ENCODE peak calls at places on chromosomes 2 and 18, in six cellular contexts. C is H1, Q is GM12878, H is K562, F is SK-N-SH, S is T47D. J is an unnamed sample.

GRCh38 chr18:26429535-26429934 is 118.8 kb downstream of the KCTD1 start:
- DNase-seq in C (peak), Q (no peak), H (no peak), F (peak), S (peak), J (peak)

GRCh38 chr18:45167631-45168225 is 447.5 kb upstream of the SLC14A2 start:
- DNase-seq in C (no peak), Q (no peak), H (no peak), F (no peak), S (no peak), J (no peak)

GRCh38 chr2:134411279-134411827 is 157.5 kb downstream of the MGAT5 start:
- DNase-seq in C (no peak), Q (no peak), H (no peak), F (peak), S (no peak), J (no peak)

GRCh38 chr2:182866095-182866460 is 359 bp downstream of the FRZB start:
- DNase-seq in C (peak), Q (no peak), H (no peak), F (no peak), S (no peak), J (no peak)

GRCh38 chr18:8949206-8949605 is 153.3 kb upstream of the NDUFV2 start:
- DNase-seq in C (no peak), Q (no peak), H (no peak), F (peak), S (no peak), J (no peak)

GRCh38 chr18:48151421-48152095 is 221.1 kb upstream of the SMAD2 start:
- DNase-seq in C (no peak), Q (no peak), H (no peak), F (no peak), S (no peak), J (no peak)

GRCh38 chr2:15299904-15300528 is 261.1 kb downstream of the NBAS start:
- DNase-seq in C (no peak), Q (no peak), H (no peak), F (no peak), S (no peak), J (no peak)

GRCh38 chr18:34122724-34123334 is 101.9 kb downstream of the NOL4 start:
- DNase-seq in C (no peak), Q (peak), H (peak), F (peak), S (peak), J (peak)

GRCh38 chr18:35158728-35159443 is 81.9 kb upstream of the ZNF397 start:
- DNase-seq in C (no peak), Q (no peak), H (no peak), F (no peak), S (no peak), J (no peak)

GRCh38 chr2:13067508-13067907 is 350.8 kb downstream of the TRIB2 start:
- DNase-seq in C (no peak), Q (no peak), H (no peak), F (no peak), S (no peak), J (no peak)

GRCh38 chr2:35454966-35455638 is 900.5 kb upstream of the CRIM1 start:
- DNase-seq in C (no peak), Q (no peak), H (no peak), F (peak), S (peak), J (peak)

GRCh38 chr18:54880706-54881105 is 52.4 kb downstream of the RAB27B start:
- DNase-seq in C (no peak), Q (no peak), H (no peak), F (peak), S (peak), J (no peak)

GRCh38 chr18:34913837-34914755 is 127.1 kb upstream of the MAPRE2 start:
- DNase-seq in C (no peak), Q (no peak), H (no peak), F (no peak), S (no peak), J (no peak)

GRCh38 chr2:66771359-66771978 is 336.5 kb downstream of the MEIS1 start:
- DNase-seq in C (no peak), Q (no peak), H (no peak), F (no peak), S (no peak), J (no peak)

GRCh38 chr2:187422277-187422676 is 25.8 kb downstream of the CALCRL start:
- DNase-seq in C (no peak), Q (no peak), H (no peak), F (no peak), S (no peak), J (no peak)

GRCh38 chr2:10658041-10658913 is 31.5 kb downstream of the NOL10 start:
- DNase-seq in C (no peak), Q (no peak), H (no peak), F (no peak), S (peak), J (peak)

GRCh38 chr2:52097076-52097475 is 1065.1 kb upstream of the NRXN1 start:
- DNase-seq in C (no peak), Q (no peak), H (no peak), F (no peak), S (no peak), J (no peak)

GRCh38 chr2:159209341-159210306 is 76.9 kb downstream of the WDSUB1 start:
- DNase-seq in C (no peak), Q (peak), H (no peak), F (no peak), S (no peak), J (no peak)

GRCh38 chr2:209644842-209645241 is 126.8 kb upstream of the UNC80 start:
- DNase-seq in C (no peak), Q (no peak), H (no peak), F (no peak), S (no peak), J (no peak)

GRCh38 chr2:47344890-47345583 is 57.9 kb upstream of the MSH2 start:
- DNase-seq in C (peak), Q (no peak), H (peak), F (peak), S (peak), J (peak)

GRCh38 chr2:128396500-128396891 is 77.8 kb upstream of the HS6ST1 start:
- DNase-seq in C (no peak), Q (no peak), H (no peak), F (peak), S (no peak), J (no peak)

GRCh38 chr2:15965564-15966019 is 25.2 kb downstream of the MYCN start:
- DNase-seq in C (no peak), Q (no peak), H (no peak), F (no peak), S (no peak), J (no peak)

GRCh38 chr2:234970467-234970866 is 18.6 kb downstream of the SH3BP4 start:
- DNase-seq in C (no peak), Q (no peak), H (no peak), F (no peak), S (no peak), J (no peak)

GRCh38 chr2:178419123-178419522 is 31.9 kb downstream of the PRKRA start:
- DNase-seq in C (no peak), Q (no peak), H (peak), F (no peak), S (peak), J (no peak)
- TF ChIP-seq JUND in C (no peak), Q (no peak), H (no peak), F (no peak), S (no peak), J (no peak)

DNA sequence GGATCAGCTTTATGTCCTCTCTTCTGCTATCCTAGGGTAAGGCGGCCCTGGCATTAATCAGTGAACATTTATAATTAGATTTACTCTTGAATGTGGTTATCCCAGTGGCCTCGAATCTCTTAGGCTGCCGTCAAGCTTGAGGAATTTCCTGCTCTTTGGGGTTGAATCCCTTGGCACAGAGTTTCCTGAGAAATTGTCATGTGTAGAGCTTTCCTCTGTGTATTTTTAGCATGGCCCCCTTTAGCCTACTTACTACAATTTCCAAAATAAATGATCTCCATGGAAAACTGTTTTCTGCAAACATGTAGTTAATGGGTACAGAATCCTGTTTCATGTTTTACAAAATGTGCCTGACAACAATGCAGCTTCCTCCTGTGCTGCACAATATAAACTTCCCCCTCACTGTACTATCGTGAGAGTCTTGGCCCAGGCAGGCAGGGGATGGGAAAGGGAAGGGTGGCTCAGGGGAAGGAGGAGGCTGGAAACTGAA is 18.1 kb downstream of the NCAPH start:
- DNase-seq in C (no peak), Q (no peak), H (no peak), F (no peak), S (no peak), J (no peak)
- TF ChIP-seq JUND in C (no peak), Q (no peak), H (no peak), F (peak), S (no peak), J (no peak)

GRCh38 chr2:38218583-38218982 is 142.6 kb upstream of the CYP1B1 start:
- DNase-seq in C (no peak), Q (no peak), H (no peak), F (peak), S (no peak), J (no peak)
- TF ChIP-seq JUND in C (no peak), Q (no peak), H (no peak), F (no peak), S (no peak), J (no peak)

GRCh38 chr2:230330206-230330605 is 3.2 kb downstream of the SP140L start:
- DNase-seq in C (no peak), Q (no peak), H (no peak), F (no peak), S (no peak), J (no peak)
- TF ChIP-seq JUND in C (no peak), Q (no peak), H (no peak), F (no peak), S (no peak), J (no peak)